ENCODE peak calls at places on chromosome 21, in five cellular contexts. K, J, Q, G and M are unnamed samples.

GRCh38 chr21:39867198-39867650 is at the start of gene PCP4:
- DNase-seq in K (peak), J (no peak), Q (no peak), G (peak), M (peak)

GRCh38 chr21:28867401-28867800 is 125.3 kb downstream of the LTN1 start:
- DNase-seq in K (no peak), J (peak), Q (peak), G (no peak), M (no peak)

GRCh38 chr21:18549214-18549905 is 145.8 kb upstream of the TMPRSS15 start:
- DNase-seq in K (no peak), J (no peak), Q (no peak), G (no peak), M (no peak)

GRCh38 chr21:38120984-38121855 is 135.6 kb upstream of the KCNJ15 start:
- DNase-seq in K (peak), J (no peak), Q (no peak), G (no peak), M (no peak)

GRCh38 chr21:39900491-39900890 is 33.3 kb downstream of the PCP4 start:
- DNase-seq in K (no peak), J (no peak), Q (no peak), G (no peak), M (no peak)

GRCh38 chr21:44517175-44517899 is 22.7 kb downstream of the KRTAP10-1 start:
- DNase-seq in K (peak), J (no peak), Q (peak), G (peak), M (peak)

GRCh38 chr21:42864286-42864685 is 15.1 kb downstream of the WDR4 start:
- DNase-seq in K (no peak), J (no peak), Q (no peak), G (no peak), M (no peak)

GRCh38 chr21:25467891-25468290 is 139.4 kb downstream of the MRPL39 start:
- DNase-seq in K (no peak), J (no peak), Q (no peak), G (no peak), M (no peak)

GRCh38 chr21:29372063-29372802 is 73.5 kb downstream of the BACH1 start:
- DNase-seq in K (peak), J (peak), Q (peak), G (peak), M (peak)

GRCh38 chr21:17003763-17004373 is 509.0 kb upstream of the CXADR start:
- DNase-seq in K (no peak), J (no peak), Q (peak), G (no peak), M (no peak)

GRCh38 chr21:34517491-34518245 is 5.7 kb upstream of the KCNE1 start:
- DNase-seq in K (peak), J (no peak), Q (no peak), G (no peak), M (no peak)

GRCh38 chr21:14842641-14843040 is 222.2 kb downstream of the NRIP1 start:
- DNase-seq in K (no peak), J (no peak), Q (peak), G (no peak), M (no peak)

GRCh38 chr21:14383596-14384210 is 757 bp upstream of the HSPA13 start:
- DNase-seq in K (no peak), J (no peak), Q (no peak), G (no peak), M (no peak)

GRCh38 chr21:38995755-38996154 is 187.5 kb downstream of the PSMG1 start:
- DNase-seq in K (no peak), J (no peak), Q (no peak), G (no peak), M (no peak)

GRCh38 chr21:44445413-44445812 is 9.9 kb upstream of the LRRC3 start:
- DNase-seq in K (no peak), J (no peak), Q (no peak), G (no peak), M (no peak)

GRCh38 chr21:20265704-20266368 is 732.4 kb upstream of the NCAM2 start:
- DNase-seq in K (no peak), J (no peak), Q (no peak), G (no peak), M (no peak)